ENCODE peak calls at places on chromosomes 2 and 18, in six cellular contexts. Y, E, Q, W, C and F are unnamed samples.

GRCh38 chr2:23465982-23466381 is 81.0 kb downstream of the KLHL29 start:
- DNase-seq in W (no peak), Q (no peak), E (no peak), Y (no peak), C (no peak), F (no peak)

GRCh38 chr2:150212722-150213171 is 274.7 kb downstream of the RND3 start:
- DNase-seq in Q (no peak), W (no peak), E (no peak), C (no peak), Y (no peak), F (no peak)

GRCh38 chr2:168773719-168774521 is 28.5 kb upstream of the NOSTRIN start:
- DNase-seq in C (no peak), Q (no peak), E (peak), Y (peak), W (peak), F (no peak)

GRCh38 chr2:154013514-154013913 is 141.8 kb downstream of the GALNT13 start:
- DNase-seq in Q (no peak), W (no peak), E (no peak), Y (no peak), C (no peak), F (no peak)

GRCh38 chr2:102704531-102704930 is 57.3 kb upstream of the TMEM182 start:
- DNase-seq in W (no peak), E (no peak), Y (no peak), C (no peak), Q (no peak), F (no peak)

GRCh38 chr18:67599277-67599676 is 82.8 kb upstream of the DSEL start:
- DNase-seq in Y (no peak), W (no peak), C (no peak), E (no peak), Q (no peak), F (no peak)

GRCh38 chr2:227155395-227155794 is 8.6 kb downstream of the COL4A4 start:
- DNase-seq in Q (no peak), W (no peak), C (no peak), E (no peak), Y (no peak), F (no peak)

GRCh38 chr2:182318466-182319309 is 108.1 kb downstream of the PDE1A start:
- DNase-seq in E (no peak), Y (no peak), W (no peak), Q (no peak), C (no peak), F (no peak)

GRCh38 chr18:57497372-57498294 is 62.5 kb downstream of the ONECUT2 start:
- DNase-seq in E (peak), C (no peak), Y (no peak), W (no peak), Q (no peak), F (no peak)

GRCh38 chr2:99662761-99663341 is 173.0 kb upstream of the REV1 start:
- DNase-seq in Y (no peak), W (no peak), C (no peak), Q (no peak), E (no peak), F (no peak)

GRCh38 chr2:101305492-101306123 is 2.9 kb downstream of the RNF149 start:
- DNase-seq in Y (no peak), E (no peak), C (no peak), W (no peak), Q (no peak), F (no peak)

GRCh38 chr2:235055891-235056516 is 104.2 kb downstream of the SH3BP4 start:
- DNase-seq in W (peak), E (peak), Q (no peak), C (no peak), Y (no peak), F (no peak)

GRCh38 chr2:108417254-108417653 is 31.8 kb upstream of the GCC2 start:
- DNase-seq in W (no peak), Q (no peak), E (no peak), Y (no peak), C (no peak), F (no peak)

GRCh38 chr2:152544626-152545025 is 172.6 kb downstream of the PRPF40A start:
- DNase-seq in E (no peak), C (no peak), Y (no peak), W (no peak), Q (no peak), F (no peak)

GRCh38 chr18:39788395-39788794 is 2166.6 kb upstream of the PIK3C3 start:
- DNase-seq in C (no peak), Q (no peak), Y (no peak), E (peak), W (no peak), F (no peak)

GRCh38 chr2:23377772-23378171 is 7.2 kb upstream of the KLHL29 start:
- DNase-seq in W (no peak), Y (no peak), E (no peak), Q (no peak), C (no peak), F (no peak)

GRCh38 chr18:78784861-78785260 is 194.8 kb upstream of the SALL3 start:
- DNase-seq in Y (no peak), Q (no peak), E (no peak), W (no peak), C (peak), F (no peak)

GRCh38 chr2:138329591-138329990 is 172.0 kb upstream of the SPOPL start:
- DNase-seq in W (no peak), C (no peak), E (no peak), Q (no peak), Y (no peak), F (no peak)

GRCh38 chr18:79442508-79443221 is 46.9 kb downstream of the NFATC1 start:
- DNase-seq in E (no peak), Y (no peak), C (no peak), Q (no peak), W (no peak), F (no peak)

GRCh38 chr2:10266133-10266620 is 36.5 kb upstream of the HPCAL1 start:
- DNase-seq in Y (no peak), E (no peak), Q (no peak), C (peak), W (no peak), F (no peak)

GRCh38 chr18:5075297-5075696 is 121.8 kb downstream of the AKAIN1 start:
- DNase-seq in Y (no peak), W (no peak), C (no peak), E (no peak), Q (no peak), F (no peak)

GRCh38 chr18:5068856-5069255 is 128.2 kb downstream of the AKAIN1 start:
- DNase-seq in Q (no peak), C (no peak), Y (no peak), E (no peak), W (no peak), F (no peak)

GRCh38 chr18:5073026-5073944 is 123.8 kb downstream of the AKAIN1 start:
- DNase-seq in Y (no peak), C (no peak), E (no peak), W (no peak), Q (no peak), F (no peak)
- TF ChIP-seq CTCF in Y (peak), C (peak), E (peak), W (peak), Q (peak), F (no peak)

GRCh38 chr2:80971-81736 is 34.8 kb upstream of the FAM110C start:
- DNase-seq in Y (no peak), C (no peak), Q (no peak), W (no peak), E (no peak), F (no peak)
- TF ChIP-seq CTCF in Y (peak), C (no peak), Q (no peak), W (no peak), E (no peak), F (no peak)

DNA sequence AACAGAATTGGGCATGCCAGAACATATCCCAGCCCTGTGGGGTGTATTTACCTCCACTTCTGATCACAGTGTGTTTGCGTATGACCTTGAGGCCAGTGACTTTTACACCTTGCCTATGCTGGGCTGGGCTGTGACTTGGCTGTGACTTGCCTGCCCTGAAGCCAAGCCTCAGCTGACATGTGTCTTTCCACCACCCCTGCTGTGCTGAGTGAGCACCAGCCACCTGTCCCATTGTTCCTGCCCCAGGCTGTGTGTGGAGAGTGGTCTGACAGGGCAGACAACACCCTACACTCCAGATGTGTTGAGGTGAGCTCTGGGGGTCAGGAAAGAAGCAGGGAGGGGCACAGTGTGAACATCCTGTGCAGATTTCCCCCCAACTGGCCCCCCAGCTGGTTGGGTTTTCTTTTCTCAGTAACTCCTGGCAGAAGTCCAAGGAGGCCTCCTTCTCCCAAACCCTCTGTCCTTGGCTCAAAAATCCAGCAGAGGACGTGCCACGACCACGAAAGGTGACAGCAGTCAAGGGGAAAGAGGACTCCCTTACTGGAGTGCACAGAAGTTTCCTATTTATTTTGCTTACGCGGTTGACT is 5.1 kb upstream of the STEAP3 start:
- DNase-seq in E (peak), Q (no peak), W (no peak), Y (peak), C (peak), F (no peak)
- TF ChIP-seq CTCF in E (peak), Q (peak), W (no peak), Y (peak), C (no peak), F (no peak)

GRCh38 chr2:75787532-75788132 is 76.9 kb upstream of the GCFC2 start:
- DNase-seq in Q (no peak), Y (no peak), C (no peak), W (no peak), E (no peak), F (no peak)
- TF ChIP-seq CTCF in Q (peak), Y (peak), C (no peak), W (no peak), E (peak), F (no peak)

DNA sequence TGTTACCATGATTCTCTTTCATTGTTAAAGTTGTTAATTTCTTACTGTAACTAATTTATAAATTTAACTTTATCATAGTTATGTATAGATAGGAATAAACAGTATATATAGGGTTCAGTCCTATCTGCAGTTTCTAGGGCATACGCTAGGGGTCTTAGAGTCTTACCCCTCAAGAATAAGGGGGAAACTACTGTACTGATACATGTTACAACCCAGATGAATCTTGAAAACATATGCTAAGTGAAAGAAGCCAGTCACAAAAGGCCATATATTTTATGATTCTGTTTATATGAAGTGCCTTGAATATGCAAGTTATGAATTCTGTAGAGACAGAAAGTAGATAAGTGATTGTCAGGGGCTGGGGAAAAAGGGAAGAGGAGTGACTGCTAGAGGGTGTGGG is 52.4 kb downstream of the RTN4 start:
- DNase-seq in W (no peak), C (no peak), Q (no peak), Y (no peak), E (no peak), F (no peak)
- TF ChIP-seq CTCF in W (no peak), C (no peak), Q (peak), Y (no peak), E (peak), F (no peak)

DNA sequence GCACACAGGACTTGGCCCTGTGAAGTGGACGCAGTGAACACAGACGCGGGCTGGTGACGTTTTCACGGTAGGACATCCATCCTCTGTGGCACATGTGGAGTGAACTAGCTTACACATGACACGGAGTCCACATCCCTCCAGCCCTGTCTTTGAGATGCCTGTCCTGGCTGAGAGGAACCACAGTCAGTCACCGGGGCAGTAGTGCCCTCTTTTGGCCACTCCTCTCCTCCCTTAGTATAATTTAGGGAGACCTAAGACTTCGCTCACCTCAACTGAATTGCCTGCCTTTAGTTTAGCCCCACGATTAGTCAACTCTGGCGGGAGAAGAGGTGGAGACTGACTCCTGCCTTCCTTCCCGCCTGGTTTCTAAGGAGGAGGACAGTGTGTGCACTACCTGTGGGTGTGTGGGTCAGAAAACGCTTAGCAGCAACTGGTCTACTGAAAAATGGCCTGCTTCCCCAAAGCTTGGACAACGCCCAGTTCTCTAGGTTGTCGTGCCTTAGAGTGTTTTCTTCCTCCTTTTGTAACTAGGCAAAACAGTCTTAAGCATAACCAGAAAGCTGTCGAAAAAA is 70.6 kb downstream of the MBP start:
- DNase-seq in Q (no peak), E (no peak), C (peak), W (no peak), Y (no peak), F (no peak)
- TF ChIP-seq CTCF in Q (no peak), E (no peak), C (no peak), W (no peak), Y (no peak), F (no peak)

DNA sequence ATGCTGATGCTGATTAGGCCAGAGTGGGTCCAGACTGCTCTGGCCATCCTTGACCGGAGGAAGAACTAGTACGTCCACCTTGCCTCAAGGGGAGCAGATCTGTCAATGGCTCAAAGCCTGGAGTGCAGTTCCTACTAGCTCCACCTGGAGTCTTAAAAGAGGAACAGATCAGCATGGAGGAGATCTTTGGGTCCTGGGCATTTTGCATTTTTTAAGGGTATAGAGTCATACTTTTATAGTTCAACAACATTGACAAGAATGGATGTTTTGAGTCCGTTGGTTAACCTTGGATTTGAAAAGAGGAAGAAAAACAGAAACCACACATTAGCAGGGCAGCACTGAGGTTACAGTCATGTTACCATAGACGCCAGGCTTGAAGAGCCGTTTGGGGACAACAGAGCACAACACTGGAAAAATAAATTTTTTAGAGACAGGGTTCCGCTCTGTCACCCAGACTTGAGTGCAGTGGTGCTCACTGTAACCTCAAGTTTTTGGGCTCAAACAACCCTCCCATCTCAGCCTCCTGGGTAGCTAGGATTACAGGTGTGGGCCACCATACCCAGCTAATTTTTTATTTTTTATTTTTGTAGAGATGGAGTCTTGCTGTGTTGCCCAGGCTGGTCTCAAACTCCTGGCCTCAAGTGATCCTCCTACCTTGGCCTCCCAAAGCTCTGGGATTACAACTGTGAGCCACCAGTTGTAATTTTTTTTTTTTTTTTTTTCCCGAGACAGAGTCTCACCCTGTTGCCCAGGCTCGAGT is 78.5 kb downstream of the PRKCE start:
- DNase-seq in C (no peak), E (no peak), W (no peak), Y (no peak), Q (no peak), F (no peak)
- TF ChIP-seq CTCF in C (peak), E (peak), W (peak), Y (peak), Q (peak), F (no peak)

GRCh38 chr18:46794607-46795006 is 37.8 kb upstream of the ST8SIA5 start:
- DNase-seq in W (no peak), Y (no peak), Q (no peak), C (no peak), E (no peak), F (no peak)

GRCh38 chr18:46787674-46788073 is 30.8 kb upstream of the ST8SIA5 start:
- DNase-seq in Y (no peak), Q (no peak), C (no peak), E (no peak), W (no peak), F (no peak)

DNA sequence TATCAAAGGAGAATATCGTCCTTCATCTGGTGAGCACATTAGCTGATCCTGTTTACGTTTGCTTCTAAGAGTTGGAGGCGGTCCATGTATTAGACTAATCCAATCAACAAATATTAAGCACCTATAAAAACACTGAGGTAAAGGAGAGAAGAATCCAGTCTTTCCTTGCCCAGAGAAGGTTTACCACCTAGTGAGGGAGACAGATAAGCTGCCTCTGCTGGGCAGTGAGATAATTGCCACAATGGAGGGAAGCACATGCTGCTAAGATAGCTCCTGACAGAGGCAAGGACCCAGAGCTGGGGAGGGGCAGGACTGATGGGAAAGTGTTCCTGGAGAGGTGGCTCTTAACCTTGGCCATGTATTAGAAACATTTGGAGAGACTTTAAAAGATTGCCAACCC is 36.7 kb upstream of the ST8SIA5 start:
- DNase-seq in E (no peak), Q (no peak), W (no peak), Y (no peak), C (no peak), F (no peak)
- TF ChIP-seq CTCF in E (peak), Q (no peak), W (no peak), Y (no peak), C (no peak), F (no peak)

GRCh38 chr2:70469435-70469834 is 84.2 kb downstream of the TGFA start:
- DNase-seq in Y (no peak), Q (no peak), E (no peak), W (no peak), C (no peak), F (no peak)
- TF ChIP-seq CTCF in Y (no peak), Q (peak), E (peak), W (no peak), C (no peak), F (no peak)

GRCh38 chr18:69635482-69635881 is 234.8 kb downstream of the DOK6 start:
- DNase-seq in C (no peak), E (no peak), Y (no peak), Q (no peak), W (no peak), F (no peak)

GRCh38 chr18:69631281-69631680 is 230.6 kb downstream of the DOK6 start:
- DNase-seq in Q (no peak), Y (no peak), E (peak), C (no peak), W (no peak), F (no peak)

GRCh38 chr18:69638056-69638455 is 237.4 kb downstream of the DOK6 start:
- DNase-seq in Q (no peak), C (no peak), Y (no peak), E (no peak), W (no peak), F (no peak)

DNA sequence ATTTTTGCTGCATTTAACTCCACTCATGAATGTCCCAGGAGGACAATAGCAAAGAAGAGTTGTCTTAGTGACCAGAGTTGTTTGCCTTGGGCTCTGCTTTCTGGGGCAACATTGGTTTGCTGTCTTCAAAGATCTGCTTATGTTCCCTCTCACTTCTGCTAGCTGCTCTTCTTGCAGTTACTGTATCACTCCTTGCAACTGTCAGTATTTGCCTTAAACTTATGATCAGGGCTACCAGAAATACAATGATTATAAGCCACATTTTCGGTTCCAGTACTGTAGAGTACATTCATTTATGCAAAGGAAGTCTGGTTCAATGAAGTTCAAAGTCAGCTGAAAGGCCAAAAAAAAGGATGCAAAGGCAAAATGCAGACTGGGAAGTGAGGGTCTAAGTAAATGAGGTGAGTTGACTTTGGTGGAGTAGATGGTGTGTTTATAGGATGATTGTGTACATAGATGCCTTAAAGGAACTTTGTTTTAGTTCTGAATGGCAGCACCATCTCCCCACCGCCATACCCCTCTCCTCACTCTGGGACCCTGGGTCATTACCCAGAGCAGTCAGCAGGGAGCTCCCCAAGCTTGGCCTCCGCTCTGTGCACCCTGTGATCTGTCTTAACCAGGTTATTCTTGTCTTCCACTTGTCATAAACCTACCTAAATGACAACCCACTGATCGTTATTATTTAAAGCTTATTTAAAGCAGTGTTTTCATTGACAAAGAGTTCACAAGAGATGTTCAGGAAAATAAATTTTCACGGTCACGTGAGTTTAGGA is 236.0 kb downstream of the DOK6 start:
- DNase-seq in C (no peak), E (no peak), W (no peak), Y (no peak), Q (no peak), F (no peak)
- TF ChIP-seq CTCF in C (no peak), E (peak), W (no peak), Y (no peak), Q (no peak), F (no peak)